ENCODE peak calls at places on chromosome 22, in eight cellular contexts. Y, D, G, Z, F, W, A and N are unnamed samples.

GRCh38 chr22:42842658-42843370 is 14.3 kb downstream of the ARFGAP3 start:
- DNase-seq in Z (no peak), F (no peak), G (no peak), Y (peak; percentile 24), A (no peak), W (no peak), D (no peak), N (no peak)

GRCh38 chr22:45131749-45132148 is 32.0 kb upstream of the NUP50 start:
- DNase-seq in W (no peak), Y (no peak), D (peak; percentile 21), Z (no peak), F (no peak), G (no peak), A (no peak), N (no peak)

GRCh38 chr22:48453751-48454485 is 1373.8 kb downstream of the BRD1 start:
- DNase-seq in Z (no peak), Y (no peak), A (no peak), G (peak; percentile 34), W (no peak), D (no peak), F (no peak), N (no peak)

GRCh38 chr22:44616882-44617655 is 84.9 kb upstream of the PRR5 start:
- DNase-seq in G (no peak), Z (no peak), F (no peak), Y (no peak), D (peak; percentile 40), A (no peak), W (no peak), N (no peak)

GRCh38 chr22:44546686-44547310 is 48.8 kb upstream of the RTL6 start:
- DNase-seq in Y (no peak), D (no peak), F (peak; percentile 41), G (no peak), A (no peak), W (no peak), Z (no peak), N (no peak)

GRCh38 chr22:41197808-41198585 is 7.1 kb upstream of the L3MBTL2 start:
- DNase-seq in G (no peak), Z (peak; percentile 50), D (peak; percentile 45), F (no peak), A (peak; percentile 47), W (peak; percentile 47), Y (no peak), N (no peak)

GRCh38 chr22:28017859-28018258 is 98.8 kb upstream of the PITPNB start:
- DNase-seq in Y (no peak), D (no peak), F (no peak), G (peak; percentile 38), W (no peak), Z (peak; percentile 17), A (no peak), N (no peak)

GRCh38 chr22:40782521-40782920 is 36.6 kb downstream of the SLC25A17 start:
- DNase-seq in G (no peak), A (no peak), F (no peak), Y (no peak), Z (no peak), D (no peak), W (no peak), N (no peak)

GRCh38 chr22:22884010-22884887 is 3.4 kb upstream of the IGLL5 start:
- DNase-seq in D (no peak), Z (peak; percentile 53), A (peak; percentile 90), G (no peak), F (no peak), Y (peak; percentile 45), W (peak; percentile 69), N (no peak)
- TF ChIP-seq CTCF in D (peak; percentile 81), Z (no peak), A (peak; percentile 94), G (no peak), F (peak; percentile 54), Y (peak; percentile 67), W (peak; percentile 60), N (peak; percentile 59)

DNA sequence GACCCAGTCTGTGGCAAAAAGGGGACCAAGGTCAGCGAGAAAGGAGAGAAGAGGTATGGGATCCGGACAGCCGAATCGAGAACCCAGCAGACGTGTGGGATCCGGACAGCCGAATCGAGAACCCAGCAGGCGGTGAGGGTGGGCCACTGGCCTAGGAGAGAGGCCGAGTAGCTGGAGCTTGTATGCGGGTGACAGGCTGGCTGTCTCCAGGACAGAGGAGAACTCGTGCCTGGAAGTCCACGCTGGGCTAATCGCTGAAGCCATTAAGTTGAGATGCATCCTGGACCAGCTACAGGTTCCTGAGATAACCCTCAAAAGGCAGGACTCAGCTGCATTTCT is 6.0 kb downstream of the CERK start:
- DNase-seq in F (no peak), Z (no peak), W (no peak), A (no peak), Y (no peak), G (no peak), D (no peak), N (no peak)
- H3K4me3 ChIP-seq in F (no peak overlapping the region), Z (no peak overlapping the region), W (no peak overlapping the region), A (no peak overlapping the region), Y (no peak overlapping the region), G (no peak overlapping the region), D (no peak overlapping the region), N (no peak overlapping the region)

GRCh38 chr22:49865156-49865555 is 11.5 kb downstream of the ZBED4 start:
- DNase-seq in Y (no peak), F (no peak), G (no peak), D (no peak), W (no peak), A (no peak), Z (no peak), N (no peak)

GRCh38 chr22:49869091-49869830 is 15.6 kb downstream of the ZBED4 start:
- DNase-seq in A (no peak), D (no peak), F (no peak), W (no peak), Z (no peak), G (no peak), Y (no peak), N (no peak)

GRCh38 chr22:49866646-49867045 is 13.0 kb downstream of the ZBED4 start:
- DNase-seq in Y (no peak), F (no peak), W (no peak), A (no peak), D (no peak), Z (no peak), G (no peak), N (no peak)

GRCh38 chr22:49866134-49866533 is 12.5 kb downstream of the ZBED4 start:
- DNase-seq in W (no peak), A (no peak), Z (no peak), Y (no peak), F (no peak), D (no peak), G (no peak), N (no peak)

DNA sequence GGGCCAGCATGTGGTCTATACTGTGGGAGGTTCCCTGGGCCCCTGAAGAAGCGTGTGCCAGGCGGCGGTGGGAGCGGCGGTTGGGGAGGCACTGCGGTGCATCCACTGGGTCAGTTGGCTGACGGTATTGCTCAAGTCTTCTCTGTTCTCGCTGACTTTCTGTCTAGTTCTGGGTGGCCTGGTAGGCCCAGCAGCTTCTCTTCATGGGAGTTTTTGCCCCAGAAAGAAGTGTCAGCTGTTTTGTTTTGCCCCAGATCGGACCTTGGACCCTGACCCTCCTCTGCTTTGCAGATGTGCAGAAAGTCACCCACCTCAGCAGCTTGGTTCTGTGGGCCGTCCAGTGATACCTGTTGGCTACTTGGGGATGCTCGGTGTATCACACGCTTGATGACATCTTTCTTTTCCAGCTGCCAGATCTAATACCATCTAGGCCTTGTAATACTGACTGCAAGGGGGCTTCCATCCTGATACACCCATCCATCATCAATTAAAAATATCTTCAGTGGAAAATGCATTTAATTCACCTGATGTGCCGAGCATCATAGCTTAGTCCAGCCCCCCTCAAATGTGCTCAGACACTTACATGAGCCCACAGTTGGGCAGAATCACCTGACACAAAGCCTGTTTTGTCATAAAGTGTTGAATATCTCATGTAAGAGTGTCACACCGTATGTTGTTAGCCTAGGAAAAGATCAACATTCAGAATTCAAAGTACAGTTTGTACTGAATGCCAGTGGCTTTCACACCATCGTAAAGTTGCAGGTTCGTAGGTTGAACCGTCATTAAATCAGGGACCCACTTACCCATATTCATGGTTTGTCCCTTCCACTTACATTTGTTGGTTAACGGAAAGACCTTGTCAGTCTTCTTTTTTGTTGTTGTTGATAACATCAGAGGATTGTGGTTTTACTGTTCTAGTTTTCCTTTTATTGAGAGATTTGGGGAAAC is 13.9 kb downstream of the ZBED4 start:
- DNase-seq in D (no peak), W (no peak), Y (no peak), A (no peak), Z (no peak), G (no peak), F (peak; percentile 58), N (no peak)
- H3K27ac ChIP-seq in D (no peak overlapping the region), W (no peak overlapping the region), Y (no peak overlapping the region), A (no peak overlapping the region), Z (peak overlapping the region; percentile 60), G (no peak overlapping the region), F (peak overlapping the region; percentile 46), N (no peak overlapping the region)

DNA sequence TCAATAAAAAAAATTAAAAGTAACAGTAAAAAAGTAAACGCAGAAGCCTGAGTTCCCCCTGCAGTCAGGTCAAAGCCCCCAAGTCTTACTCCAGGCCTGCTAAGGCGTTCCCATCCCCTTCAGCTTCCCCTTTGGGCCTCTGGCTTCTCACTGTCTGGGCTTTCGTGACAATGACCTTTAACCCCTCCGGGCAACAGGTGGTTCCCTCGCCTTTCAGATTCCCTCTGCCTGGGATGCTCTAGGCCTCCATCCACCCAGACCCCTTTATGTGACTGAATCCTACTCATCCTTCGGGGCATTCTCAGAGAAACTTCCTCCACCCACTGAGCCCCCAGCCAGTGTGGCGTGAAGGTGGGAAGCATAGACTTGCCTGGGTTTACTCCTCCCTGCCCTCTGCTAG is 8.0 kb downstream of the MPST start:
- DNase-seq in A (no peak), W (no peak), Z (no peak), Y (no peak), D (no peak), G (no peak), F (no peak), N (no peak)
- TF ChIP-seq CTCF in A (no peak), W (no peak), Z (no peak), Y (no peak), D (no peak), G (no peak), F (no peak), N (no peak)